ENCODE peak calls at places on chromosomes 2 and 18, in four cellular contexts. One of them, this sample, is unnamed.

GRCh38 chr2:31476511-31477171 is 62.1 kb upstream of the XDH start:
- DNase-seq in K562: no peak
- DNase-seq in GM12891: no peak
- DNase-seq in GM12878: no peak
- DNase-seq in this sample: no peak

GRCh38 chr2:86562485-86562890 is 755 bp downstream of the CHMP3 start:
- DNase-seq in K562: no peak
- DNase-seq in GM12891: no peak
- DNase-seq in GM12878: no peak
- DNase-seq in this sample: no peak

GRCh38 chr2:43792653-43793052 is 18.8 kb downstream of the DYNC2LI1 start:
- DNase-seq in K562: no peak
- DNase-seq in GM12891: no peak
- DNase-seq in GM12878: peak
- DNase-seq in this sample: no peak

GRCh38 chr2:31812051-31812798 is 198.6 kb downstream of the MEMO1 start:
- DNase-seq in K562: peak
- DNase-seq in GM12891: peak
- DNase-seq in GM12878: peak
- DNase-seq in this sample: no peak

GRCh38 chr18:3069671-3070433 is 56.9 kb upstream of the LPIN2 start:
- DNase-seq in K562: no peak
- DNase-seq in GM12891: no peak
- DNase-seq in GM12878: no peak
- DNase-seq in this sample: peak

GRCh38 chr18:896315-896714 is 8.4 kb upstream of the ADCYAP1 start:
- DNase-seq in K562: no peak
- DNase-seq in GM12891: no peak
- DNase-seq in GM12878: no peak
- DNase-seq in this sample: no peak

GRCh38 chr18:5294113-5294617 is 1.4 kb downstream of the ZBTB14 start:
- DNase-seq in K562: peak
- DNase-seq in GM12891: peak
- DNase-seq in GM12878: no peak
- DNase-seq in this sample: no peak

GRCh38 chr2:182649316-182649715 is 66.7 kb upstream of the DNAJC10 start:
- DNase-seq in K562: peak
- DNase-seq in GM12891: peak
- DNase-seq in GM12878: no peak
- DNase-seq in this sample: peak

GRCh38 chr2:148253716-148254115 is 232.8 kb downstream of the MBD5 start:
- DNase-seq in K562: peak
- DNase-seq in GM12891: no peak
- DNase-seq in GM12878: no peak
- DNase-seq in this sample: no peak

GRCh38 chr18:35525795-35526475 is 28.2 kb upstream of the INO80C start:
- DNase-seq in K562: no peak
- DNase-seq in GM12891: no peak
- DNase-seq in GM12878: no peak
- DNase-seq in this sample: peak

GRCh38 chr18:56459451-56459777 is 179.0 kb downstream of the TXNL1 start:
- DNase-seq in K562: no peak
- DNase-seq in GM12891: no peak
- DNase-seq in GM12878: no peak
- DNase-seq in this sample: no peak

GRCh38 chr2:118665784-118666529 is 181.5 kb downstream of the EN1 start:
- DNase-seq in K562: peak
- DNase-seq in GM12891: no peak
- DNase-seq in GM12878: no peak
- DNase-seq in this sample: no peak

GRCh38 chr18:9683418-9684396 is 24.4 kb upstream of the RAB31 start:
- DNase-seq in K562: peak
- DNase-seq in GM12891: no peak
- DNase-seq in GM12878: no peak
- DNase-seq in this sample: no peak

GRCh38 chr2:73260338-73260984 is 23.8 kb downstream of the FBXO41 start:
- DNase-seq in K562: peak
- DNase-seq in GM12891: no peak
- DNase-seq in GM12878: no peak
- DNase-seq in this sample: peak

GRCh38 chr2:160921401-160921964 is 238.7 kb upstream of the TANK start:
- DNase-seq in K562: no peak
- DNase-seq in GM12891: no peak
- DNase-seq in GM12878: no peak
- DNase-seq in this sample: no peak

GRCh38 chr2:160920791-160921303 is 239.4 kb upstream of the TANK start:
- DNase-seq in K562: no peak
- DNase-seq in GM12891: no peak
- DNase-seq in GM12878: no peak
- DNase-seq in this sample: no peak

GRCh38 chr2:160920061-160920460 is 240.2 kb upstream of the TANK start:
- DNase-seq in K562: no peak
- DNase-seq in GM12891: no peak
- DNase-seq in GM12878: no peak
- DNase-seq in this sample: no peak

GRCh38 chr2:160917850-160918249 is 242.4 kb upstream of the TANK start:
- DNase-seq in K562: no peak
- DNase-seq in GM12891: no peak
- DNase-seq in GM12878: no peak
- DNase-seq in this sample: no peak

GRCh38 chr2:160918909-160919503 is 241.2 kb upstream of the TANK start:
- DNase-seq in K562: peak
- DNase-seq in GM12891: no peak
- DNase-seq in GM12878: no peak
- DNase-seq in this sample: no peak
- TF ChIP-seq SPI1 in K562: no peak
- TF ChIP-seq SPI1 in GM12891: no peak
- TF ChIP-seq SPI1 in GM12878: no peak
- TF ChIP-seq SPI1 in this sample: no peak

GRCh38 chr2:88903744-88904353 is 212.4 kb downstream of the RPIA start:
- DNase-seq in K562: peak
- DNase-seq in GM12891: no peak
- DNase-seq in GM12878: no peak
- DNase-seq in this sample: peak
- TF ChIP-seq SPI1 in K562: peak
- TF ChIP-seq SPI1 in GM12891: peak
- TF ChIP-seq SPI1 in GM12878: peak
- TF ChIP-seq SPI1 in this sample: peak

GRCh38 chr2:232300894-232301387 is 77.6 kb upstream of the ALPP start:
- DNase-seq in K562: no peak
- DNase-seq in GM12891: no peak
- DNase-seq in GM12878: no peak
- DNase-seq in this sample: no peak
- TF ChIP-seq SPI1 in K562: no peak
- TF ChIP-seq SPI1 in GM12891: no peak
- TF ChIP-seq SPI1 in GM12878: no peak
- TF ChIP-seq SPI1 in this sample: no peak

GRCh38 chr2:110773470-110773921 is 41.1 kb downstream of the ACOXL start:
- DNase-seq in K562: no peak
- DNase-seq in GM12891: no peak
- DNase-seq in GM12878: no peak
- DNase-seq in this sample: no peak
- TF ChIP-seq SPI1 in K562: no peak
- TF ChIP-seq SPI1 in GM12891: no peak
- TF ChIP-seq SPI1 in GM12878: no peak
- TF ChIP-seq SPI1 in this sample: no peak

DNA sequence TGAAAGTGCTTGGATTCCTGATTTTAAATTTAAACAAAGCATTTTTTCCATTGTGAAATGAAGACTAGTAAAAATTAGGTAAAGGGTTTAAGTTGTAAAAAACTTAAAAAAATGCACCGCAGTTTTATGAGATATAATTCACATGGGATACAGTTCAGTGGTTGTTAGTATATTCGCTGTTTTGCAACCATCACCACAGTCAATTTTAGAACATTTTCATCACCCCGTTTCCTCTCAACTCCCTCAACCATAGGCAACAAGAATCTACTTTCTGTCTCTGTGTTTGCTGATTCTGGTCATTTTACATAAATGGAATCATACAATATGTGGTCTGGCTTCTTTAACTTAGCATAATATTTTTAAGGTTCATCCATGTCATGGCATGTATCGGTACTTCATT is 4.0 kb downstream of the DGKD start:
- DNase-seq in K562: no peak
- DNase-seq in GM12891: no peak
- DNase-seq in GM12878: no peak
- DNase-seq in this sample: peak
- TF ChIP-seq SPI1 in K562: no peak
- TF ChIP-seq SPI1 in GM12891: no peak
- TF ChIP-seq SPI1 in GM12878: no peak
- TF ChIP-seq SPI1 in this sample: no peak

GRCh38 chr2:171991027-171991426 is 8.7 kb upstream of the METAP1D start:
- DNase-seq in K562: peak
- DNase-seq in GM12891: no peak
- DNase-seq in GM12878: no peak
- DNase-seq in this sample: no peak
- TF ChIP-seq SPI1 in K562: no peak
- TF ChIP-seq SPI1 in GM12891: no peak
- TF ChIP-seq SPI1 in GM12878: no peak
- TF ChIP-seq SPI1 in this sample: no peak

GRCh38 chr2:231987088-231987788 is 25.7 kb downstream of the DIS3L2 start:
- DNase-seq in K562: peak
- DNase-seq in GM12891: no peak
- DNase-seq in GM12878: no peak
- DNase-seq in this sample: no peak
- TF ChIP-seq SPI1 in K562: no peak
- TF ChIP-seq SPI1 in GM12891: no peak
- TF ChIP-seq SPI1 in GM12878: no peak
- TF ChIP-seq SPI1 in this sample: no peak

GRCh38 chr2:157304811-157305712 is 20.6 kb downstream of the ERMN start:
- DNase-seq in K562: no peak
- DNase-seq in GM12891: no peak
- DNase-seq in GM12878: no peak
- DNase-seq in this sample: no peak
- TF ChIP-seq SPI1 in K562: no peak
- TF ChIP-seq SPI1 in GM12891: no peak
- TF ChIP-seq SPI1 in GM12878: no peak
- TF ChIP-seq SPI1 in this sample: no peak

GRCh38 chr18:21458322-21458721 is 142.2 kb downstream of the ESCO1 start:
- DNase-seq in K562: no peak
- DNase-seq in GM12891: no peak
- DNase-seq in GM12878: no peak
- DNase-seq in this sample: no peak
- TF ChIP-seq SPI1 in K562: no peak
- TF ChIP-seq SPI1 in GM12891: no peak
- TF ChIP-seq SPI1 in GM12878: no peak
- TF ChIP-seq SPI1 in this sample: no peak

DNA sequence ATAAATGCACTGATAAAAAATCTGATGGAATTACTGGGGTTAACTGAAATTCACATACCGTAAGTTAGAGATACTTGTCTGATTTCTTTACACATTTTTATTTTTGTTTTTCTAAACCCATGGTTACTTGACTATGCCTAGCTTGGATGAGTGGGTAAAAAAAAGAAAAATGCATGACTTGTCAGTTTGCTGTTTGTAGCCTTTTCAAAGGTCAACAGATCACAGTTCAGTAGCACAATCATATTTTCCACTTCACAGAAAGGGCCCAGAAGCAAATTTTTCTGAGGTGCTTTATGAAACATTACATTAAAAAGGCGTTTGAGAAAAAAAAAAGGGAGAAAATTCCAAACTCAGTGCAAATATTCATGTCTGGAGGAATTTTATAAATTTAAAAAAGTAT is 16.4 kb downstream of the SLC16A14 start:
- DNase-seq in K562: no peak
- DNase-seq in GM12891: no peak
- DNase-seq in GM12878: no peak
- DNase-seq in this sample: no peak
- TF ChIP-seq SPI1 in K562: no peak
- TF ChIP-seq SPI1 in GM12891: no peak
- TF ChIP-seq SPI1 in GM12878: no peak
- TF ChIP-seq SPI1 in this sample: no peak

This sample was measured in HL-60.